ENCODE peak calls at places on chromosomes 5 and 9, in five cellular contexts. D is ovary, G is GM13977, R is MM.1S, Q is lower leg skin. V is an unnamed sample.

GRCh38 chr5:68746220-68747076 is 347.4 kb upstream of the SLC30A5 start:
- DNase-seq in D (no peak), G (no peak), R (no peak), Q (no peak), V (no peak)

GRCh38 chr9:76664120-76664519 is 100.1 kb upstream of the PCA3 start:
- DNase-seq in D (no peak), G (no peak), R (no peak), Q (no peak), V (no peak)

GRCh38 chr5:158991391-158991790 is 108.3 kb downstream of the EBF1 start:
- DNase-seq in D (no peak), G (no peak), R (no peak), Q (no peak), V (no peak)

GRCh38 chr5:142783601-142784291 is 13.6 kb downstream of the ARHGAP26 start:
- DNase-seq in D (peak), G (no peak), R (peak), Q (peak), V (peak)

GRCh38 chr5:164353155-164353554 is 847.7 kb downstream of the MAT2B start:
- DNase-seq in D (no peak), G (no peak), R (no peak), Q (no peak), V (no peak)

GRCh38 chr9:131432597-131433301 is 38.9 kb downstream of the PRRC2B start:
- DNase-seq in D (no peak), G (no peak), R (no peak), Q (no peak), V (peak)

GRCh38 chr5:148866024-148866423 is 39.6 kb downstream of the ADRB2 start:
- DNase-seq in D (no peak), G (no peak), R (no peak), Q (no peak), V (no peak)

GRCh38 chr9:126221480-126221879 is 105.1 kb upstream of the MVB12B start:
- DNase-seq in D (no peak), G (no peak), R (no peak), Q (no peak), V (no peak)

GRCh38 chr5:150066436-150066835 is 19.9 kb downstream of the CSF1R start:
- DNase-seq in D (no peak), G (no peak), R (no peak), Q (no peak), V (no peak)

GRCh38 chr5:148033138-148033537 is 30.6 kb upstream of the SPINK5 start:
- DNase-seq in D (no peak), G (no peak), R (no peak), Q (no peak), V (no peak)

GRCh38 chr5:90312027-90312426 is 97.5 kb downstream of the CETN3 start:
- DNase-seq in D (no peak), G (no peak), R (no peak), Q (no peak), V (no peak)

GRCh38 chr5:132506094-132506692 is 15.6 kb upstream of the IRF1 start:
- DNase-seq in D (peak), G (peak), R (peak), Q (no peak), V (no peak)

GRCh38 chr9:131095666-131096489 is 453 bp upstream of the AIF1L start:
- DNase-seq in D (no peak), G (no peak), R (no peak), Q (no peak), V (no peak)

GRCh38 chr5:73230264-73231244 is 57.6 kb downstream of the TMEM174 start:
- DNase-seq in D (no peak), G (no peak), R (no peak), Q (no peak), V (no peak)

GRCh38 chr9:127574089-127574921 is 37.8 kb upstream of the STXBP1 start:
- DNase-seq in D (no peak), G (no peak), R (no peak), Q (no peak), V (no peak)

GRCh38 chr5:165201364-165202143 is 1696.1 kb downstream of the MAT2B start:
- DNase-seq in D (no peak), G (no peak), R (no peak), Q (no peak), V (no peak)

GRCh38 chr5:34859253-34859652 is 20.3 kb downstream of the TTC23L start:
- DNase-seq in D (no peak), G (no peak), R (no peak), Q (no peak), V (no peak)

GRCh38 chr5:37249820-37250175 is 622 bp upstream of the CPLANE1 start:
- DNase-seq in D (no peak), G (no peak), R (no peak), Q (no peak), V (no peak)

GRCh38 chr5:134370306-134370870 is 981 bp upstream of the UBE2B start:
- DNase-seq in D (no peak), G (peak), R (no peak), Q (peak), V (no peak)

GRCh38 chr5:80055491-80056170 is 20.5 kb downstream of the THBS4 start:
- DNase-seq in D (no peak), G (no peak), R (no peak), Q (no peak), V (no peak)

GRCh38 chr9:134181648-134182034 is 17.3 kb upstream of the RNU6ATAC start:
- DNase-seq in D (no peak), G (no peak), R (peak), Q (peak), V (peak)

GRCh38 chr9:100091650-100092049 is 7.2 kb downstream of the ERP44 start:
- DNase-seq in D (no peak), G (no peak), R (no peak), Q (no peak), V (no peak)

GRCh38 chr5:140075371-140075770 is 32.3 kb upstream of the NRG2 start:
- DNase-seq in D (no peak), G (peak), R (no peak), Q (no peak), V (no peak)

DNA sequence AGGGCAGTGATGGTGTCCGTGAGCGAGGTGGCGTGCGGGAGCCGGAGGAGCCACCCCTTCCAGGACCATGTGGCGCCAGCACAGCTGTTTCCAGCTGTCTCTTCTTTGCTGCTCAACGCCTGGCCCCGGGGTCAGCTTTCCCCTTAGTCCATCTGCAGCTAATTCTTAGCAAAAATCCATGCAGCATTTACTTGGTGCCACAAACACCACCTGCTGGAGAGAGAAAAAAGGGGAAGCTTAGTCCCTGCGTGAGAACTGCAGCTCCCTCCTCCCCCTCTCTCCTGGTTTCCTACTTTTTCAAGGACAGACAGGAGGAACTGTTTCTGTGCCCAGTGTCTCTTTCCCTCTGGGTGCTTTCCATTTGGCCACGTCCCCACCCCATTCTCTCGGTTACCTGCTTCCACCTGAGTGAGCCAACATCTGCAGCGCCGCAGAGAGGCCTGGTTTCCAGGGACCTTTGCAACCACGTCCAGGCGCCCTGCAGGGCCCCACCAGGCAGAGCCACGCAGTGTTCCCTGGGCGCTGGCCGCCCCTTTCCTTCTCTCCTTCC is 3.4 kb downstream of the SLC6A19 start:
- DNase-seq in D (peak), G (no peak), R (no peak), Q (no peak), V (no peak)
- TF ChIP-seq CTCF in D (no peak), G (no peak), R (peak), Q (no peak), V (no peak)

DNA sequence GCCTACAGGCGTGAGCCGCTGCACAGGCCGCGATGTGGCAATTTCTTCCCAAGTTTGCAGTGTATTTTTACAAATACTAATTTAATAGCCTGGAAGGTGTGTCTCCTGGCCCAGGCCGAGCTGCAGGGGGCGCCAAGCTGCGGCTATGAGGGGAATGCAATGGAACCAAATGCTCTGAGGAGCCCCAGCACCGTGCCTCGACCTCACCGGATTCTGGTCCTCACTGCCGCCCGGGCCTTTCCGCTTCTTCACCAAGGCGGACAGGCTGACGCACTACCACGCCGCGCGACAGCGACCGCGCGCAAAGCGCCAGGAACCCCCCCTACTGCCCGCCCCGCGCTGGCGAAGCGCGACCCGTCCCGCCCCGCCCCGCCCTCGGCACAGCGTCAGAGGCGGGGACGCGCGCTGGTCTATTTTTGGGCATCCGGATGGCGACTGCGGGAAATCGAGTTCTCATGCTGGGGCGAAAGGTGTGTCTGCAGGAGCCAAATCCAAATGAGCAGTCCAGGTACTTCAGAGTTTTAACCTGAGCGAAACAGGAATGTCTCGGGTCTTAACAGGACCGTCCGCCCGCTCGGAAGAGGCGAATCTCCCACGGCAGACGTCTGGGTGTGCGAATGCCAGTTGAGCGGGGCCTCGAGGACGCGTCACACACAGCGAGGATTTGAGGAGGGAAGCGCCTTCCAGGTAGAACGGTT is 31.7 kb upstream of the PRXL2C start:
- DNase-seq in D (peak), G (peak), R (no peak), Q (peak), V (peak)
- TF ChIP-seq CTCF in D (peak), G (no peak), R (no peak), Q (no peak), V (no peak)

GRCh38 chr9:72905514-72906480 is 47.1 kb downstream of the ALDH1A1 start:
- DNase-seq in D (no peak), G (no peak), R (no peak), Q (no peak), V (no peak)
- TF ChIP-seq CTCF in D (no peak), G (no peak), R (no peak), Q (no peak), V (no peak)

GRCh38 chr9:124415102-124415851 is at the start of gene PSMB7:
- DNase-seq in D (peak), G (peak), R (peak), Q (peak), V (peak)
- TF ChIP-seq CTCF in D (peak), G (peak), R (peak), Q (no peak), V (peak)

DNA sequence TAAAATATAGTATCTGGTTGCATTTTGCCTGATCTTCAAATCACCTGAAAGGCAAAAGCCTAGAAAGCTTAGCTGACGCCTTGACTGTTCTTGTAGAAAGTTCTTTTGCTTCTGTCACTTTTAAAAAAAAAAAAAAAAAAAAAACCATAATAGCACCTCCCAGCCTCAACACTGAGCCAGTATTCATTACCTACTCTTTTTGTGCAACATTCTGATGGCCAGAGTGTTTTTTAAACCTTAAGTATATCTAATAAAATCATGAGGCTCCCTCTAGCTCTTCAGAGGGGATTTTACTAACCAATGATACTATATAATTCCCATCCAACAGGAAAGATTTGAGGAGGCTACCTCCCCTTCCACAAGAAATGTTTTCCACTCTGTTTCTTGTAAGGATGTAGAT is 3.9 kb downstream of the BNC2 start:
- DNase-seq in D (no peak), G (no peak), R (no peak), Q (no peak), V (no peak)
- TF ChIP-seq CTCF in D (peak), G (no peak), R (no peak), Q (no peak), V (no peak)